ENCODE peak calls at places on chromosomes 12 and 14, in six cellular contexts. R is IMR-90; X is erythroblast; P is stimulated activated CD8-positive, alpha-beta memory T cell treated with anti-CD3 and anti-CD28 coated beads, Interleukin-7, amount 100 ng/mL, for 48 hours; O is G401; C is lower lobe of right lung. U is an unnamed sample.

GRCh38 chr14:85529803-85530574 is at the start of gene FLRT2:
- DNase-seq in R (peak), X (peak), P (no peak), O (no peak), C (peak), U (no peak)

GRCh38 chr14:50741571-50741970 is 73.5 kb upstream of the SAV1 start:
- DNase-seq in R (peak), X (no peak), P (no peak), O (no peak), C (no peak), U (no peak)

GRCh38 chr14:103284574-103285467 is 49.2 kb upstream of the EIF5 start:
- DNase-seq in R (peak), X (no peak), P (no peak), O (no peak), C (no peak), U (no peak)

GRCh38 chr12:8860165-8860961 is 37.9 kb downstream of the A2ML1 start:
- DNase-seq in R (peak), X (peak), P (no peak), O (peak), C (no peak), U (peak)

GRCh38 chr12:26281320-26281719 is 85.9 kb downstream of the SSPN start:
- DNase-seq in R (no peak), X (no peak), P (no peak), O (no peak), C (no peak), U (no peak)

GRCh38 chr12:30154996-30155730 is 371.4 kb upstream of the TMTC1 start:
- DNase-seq in R (peak), X (no peak), P (no peak), O (no peak), C (no peak), U (no peak)

GRCh38 chr12:64390275-64390851 is at the start of gene C12orf56:
- DNase-seq in R (no peak), X (peak), P (no peak), O (no peak), C (no peak), U (no peak)

GRCh38 chr12:84043355-84043754 is 869.2 kb downstream of the SLC6A15 start:
- DNase-seq in R (no peak), X (no peak), P (no peak), O (no peak), C (no peak), U (no peak)

GRCh38 chr14:93956514-93957332 is 19.6 kb downstream of the ASB2 start:
- DNase-seq in R (no peak), X (no peak), P (no peak), O (peak), C (no peak), U (no peak)

GRCh38 chr12:131849700-131850553 is 21.7 kb downstream of the MMP17 start:
- DNase-seq in R (no peak), X (no peak), P (no peak), O (no peak), C (no peak), U (no peak)

GRCh38 chr14:62308927-62309326 is 546.7 kb downstream of the SNAPC1 start:
- DNase-seq in R (no peak), X (no peak), P (no peak), O (no peak), C (no peak), U (no peak)

GRCh38 chr14:104367811-104368750 is 211.5 kb upstream of the C14orf180 start:
- DNase-seq in R (no peak), X (no peak), P (no peak), O (no peak), C (peak), U (no peak)

GRCh38 chr14:106436310-106436905 is 910.0 kb downstream of the TMEM121 start:
- DNase-seq in R (no peak), X (peak), P (peak), O (peak), C (peak), U (peak)

GRCh38 chr12:123744836-123745235 is 17.3 kb upstream of the DNAH10 start:
- DNase-seq in R (no peak), X (peak), P (no peak), O (no peak), C (no peak), U (no peak)

GRCh38 chr14:91835920-91836843 is 31.2 kb downstream of the TC2N start:
- DNase-seq in R (no peak), X (peak), P (peak), O (no peak), C (peak), U (no peak)

GRCh38 chr12:47946413-47947107 is 16.8 kb upstream of the TMEM106C start:
- DNase-seq in R (peak), X (no peak), P (no peak), O (no peak), C (peak), U (no peak)

GRCh38 chr14:83975435-83976222 is 1554.3 kb upstream of the FLRT2 start:
- DNase-seq in R (peak), X (no peak), P (no peak), O (no peak), C (no peak), U (no peak)

GRCh38 chr12:66132408-66132807 is 1.9 kb upstream of the LLPH start:
- DNase-seq in R (peak), X (no peak), P (no peak), O (no peak), C (no peak), U (no peak)

GRCh38 chr14:106010783-106011182 is 484.4 kb downstream of the TMEM121 start:
- DNase-seq in R (no peak), X (no peak), P (no peak), O (no peak), C (no peak), U (no peak)

GRCh38 chr14:77376380-77376770 is 519 bp downstream of the TMED8 start:
- DNase-seq in R (no peak), X (peak), P (peak), O (peak), C (peak), U (no peak)

GRCh38 chr12:12281134-12281533 is 14.3 kb upstream of the LRP6 start:
- DNase-seq in R (no peak), X (no peak), P (no peak), O (no peak), C (no peak), U (no peak)

GRCh38 chr12:75814856-75815754 is 216.5 kb downstream of the PHLDA1 start:
- DNase-seq in R (peak), X (peak), P (no peak), O (no peak), C (no peak), U (no peak)

GRCh38 chr12:1093166-1093751 is 102.2 kb downstream of the ERC1 start:
- DNase-seq in R (peak), X (peak), P (no peak), O (peak), C (no peak), U (no peak)

GRCh38 chr12:52147367-52147972 is 44.3 kb downstream of the KRT80 start:
- DNase-seq in R (peak), X (peak), P (no peak), O (no peak), C (peak), U (peak)

GRCh38 chr12:96989916-96990315 is 82.9 kb downstream of the NEDD1 start:
- DNase-seq in R (no peak), X (peak), P (no peak), O (no peak), C (no peak), U (no peak)

GRCh38 chr12:50661300-50662120 is 102.4 kb upstream of the ATF1 start:
- DNase-seq in R (no peak), X (no peak), P (no peak), O (no peak), C (no peak), U (no peak)

GRCh38 chr12:16636435-16637055 is 30.6 kb upstream of the LMO3 start:
- DNase-seq in R (no peak), X (no peak), P (no peak), O (no peak), C (no peak), U (no peak)

GRCh38 chr12:26746315-26746714 is 86.7 kb downstream of the ITPR2 start:
- DNase-seq in R (peak), X (peak), P (no peak), O (no peak), C (no peak), U (no peak)

GRCh38 chr12:121061831-121062230 is 22.8 kb upstream of the OASL start:
- DNase-seq in R (peak), X (no peak), P (no peak), O (peak), C (no peak), U (no peak)

GRCh38 chr12:121795029-121795977 is 1.8 kb upstream of the RHOF start:
- DNase-seq in R (peak), X (peak), P (no peak), O (peak), C (peak), U (peak)

GRCh38 chr12:117037296-117038022 is 61.8 kb downstream of the TESC start:
- DNase-seq in R (peak), X (no peak), P (no peak), O (no peak), C (no peak), U (no peak)

GRCh38 chr12:89451876-89452275 is 72.7 kb downstream of the GALNT4 start:
- DNase-seq in R (peak), X (no peak), P (no peak), O (peak), C (no peak), U (no peak)

GRCh38 chr12:21945002-21945401 is 3.8 kb upstream of the ABCC9 start:
- DNase-seq in R (no peak), X (no peak), P (no peak), O (no peak), C (no peak), U (no peak)

GRCh38 chr14:21711360-21711961 is 37.8 kb upstream of the OR4E1 start:
- DNase-seq in R (peak), X (peak), P (no peak), O (peak), C (no peak), U (no peak)

GRCh38 chr14:75144944-75145343 is 18.1 kb upstream of the NEK9 start:
- DNase-seq in R (no peak), X (no peak), P (no peak), O (no peak), C (no peak), U (peak)

GRCh38 chr12:9888665-9889273 is 7.5 kb downstream of the KLRF2 start:
- DNase-seq in R (no peak), X (no peak), P (no peak), O (no peak), C (no peak), U (no peak)

GRCh38 chr12:3202734-3203446 is 125.7 kb downstream of the TSPAN9 start:
- DNase-seq in R (peak), X (peak), P (no peak), O (peak), C (no peak), U (no peak)

GRCh38 chr12:115023279-115023678 is 339.3 kb upstream of the TBX3 start:
- DNase-seq in R (peak), X (no peak), P (no peak), O (peak), C (no peak), U (no peak)

GRCh38 chr12:107320031-107320928 is 226.9 kb upstream of the CRY1 start:
- DNase-seq in R (peak), X (no peak), P (peak), O (peak), C (peak), U (peak)

U was measured in CD14-positive monocyte.